ENCODE peak calls at places on chromosomes 1 and 21, in eight cellular contexts. One of them, this sample, is unnamed.
A peak's percentile ranks its signal among the peaks of the same experiment; 100 is the strongest.

GRCh38 chr1:18734001-18734400 is 103.4 kb downstream of the PAX7 start:
- DNase-seq in BE2C: no peak
- DNase-seq in lower leg skin: no peak
- DNase-seq in astrocyte: no peak
- DNase-seq in mucosa of descending colon: no peak
- DNase-seq in lower lobe of right lung: no peak
- DNase-seq in lung: no peak
- DNase-seq in astrocyte of the cerebellum: no peak
- DNase-seq in this sample: no peak

GRCh38 chr21:8990326-8991087 is 1530.9 kb upstream of the TPTE start:
- DNase-seq in BE2C: peak; percentile 55
- DNase-seq in lower leg skin: no peak
- DNase-seq in astrocyte: peak; percentile 58
- DNase-seq in mucosa of descending colon: no peak
- DNase-seq in lower lobe of right lung: no peak
- DNase-seq in lung: no peak
- DNase-seq in astrocyte of the cerebellum: no peak
- DNase-seq in this sample: no peak

GRCh38 chr1:16226495-16227179 is 10.3 kb downstream of the CPLANE2 start:
- DNase-seq in BE2C: no peak
- DNase-seq in lower leg skin: no peak
- DNase-seq in astrocyte: no peak
- DNase-seq in mucosa of descending colon: peak; percentile 66
- DNase-seq in lower lobe of right lung: peak; percentile 89
- DNase-seq in lung: peak; percentile 81
- DNase-seq in astrocyte of the cerebellum: no peak
- DNase-seq in this sample: no peak

GRCh38 chr21:34639882-34640788 is 25.2 kb upstream of the RCAN1 start:
- DNase-seq in BE2C: no peak
- DNase-seq in lower leg skin: no peak
- DNase-seq in astrocyte: no peak
- DNase-seq in mucosa of descending colon: no peak
- DNase-seq in lower lobe of right lung: no peak
- DNase-seq in lung: no peak
- DNase-seq in astrocyte of the cerebellum: no peak
- DNase-seq in this sample: no peak

GRCh38 chr1:2819429-2819828 is 17.9 kb upstream of the TTC34 start:
- DNase-seq in BE2C: no peak
- DNase-seq in lower leg skin: no peak
- DNase-seq in astrocyte: no peak
- DNase-seq in mucosa of descending colon: peak; percentile 25
- DNase-seq in lower lobe of right lung: peak; percentile 15
- DNase-seq in lung: no peak
- DNase-seq in astrocyte of the cerebellum: no peak
- DNase-seq in this sample: no peak

GRCh38 chr21:44670642-44671432 is 4.1 kb upstream of the KRTAP12-2 start:
- DNase-seq in BE2C: no peak
- DNase-seq in lower leg skin: no peak
- DNase-seq in astrocyte: no peak
- DNase-seq in mucosa of descending colon: no peak
- DNase-seq in lower lobe of right lung: no peak
- DNase-seq in lung: peak; percentile 25
- DNase-seq in astrocyte of the cerebellum: no peak
- DNase-seq in this sample: no peak

GRCh38 chr1:66532798-66533783 is 862 bp upstream of the SGIP1 start:
- DNase-seq in BE2C: peak; percentile 4
- DNase-seq in lower leg skin: no peak
- DNase-seq in astrocyte: peak; percentile 86
- DNase-seq in mucosa of descending colon: peak; percentile 37
- DNase-seq in lower lobe of right lung: peak; percentile 47
- DNase-seq in lung: no peak
- DNase-seq in astrocyte of the cerebellum: peak; percentile 44
- DNase-seq in this sample: no peak

GRCh38 chr1:214071469-214071868 is 83.7 kb downstream of the PROX1 start:
- DNase-seq in BE2C: no peak
- DNase-seq in lower leg skin: no peak
- DNase-seq in astrocyte: no peak
- DNase-seq in mucosa of descending colon: no peak
- DNase-seq in lower lobe of right lung: no peak
- DNase-seq in lung: no peak
- DNase-seq in astrocyte of the cerebellum: no peak
- DNase-seq in this sample: no peak

GRCh38 chr1:26233903-26234643 is at the start of gene CEP85:
- DNase-seq in BE2C: peak; percentile 91
- DNase-seq in lower leg skin: peak; percentile 97
- DNase-seq in astrocyte: peak; percentile 87
- DNase-seq in mucosa of descending colon: peak; percentile 98
- DNase-seq in lower lobe of right lung: peak; percentile 98
- DNase-seq in lung: peak; percentile 97
- DNase-seq in astrocyte of the cerebellum: peak; percentile 92
- DNase-seq in this sample: peak; percentile 97

GRCh38 chr1:234909307-234909706 is 219.3 kb downstream of the TOMM20 start:
- DNase-seq in BE2C: no peak
- DNase-seq in lower leg skin: no peak
- DNase-seq in astrocyte: no peak
- DNase-seq in mucosa of descending colon: no peak
- DNase-seq in lower lobe of right lung: no peak
- DNase-seq in lung: no peak
- DNase-seq in astrocyte of the cerebellum: no peak
- DNase-seq in this sample: no peak

GRCh38 chr1:202107801-202108731 is 14.7 kb upstream of the GPR37L1 start:
- DNase-seq in BE2C: peak; percentile 27
- DNase-seq in lower leg skin: no peak
- DNase-seq in astrocyte: no peak
- DNase-seq in mucosa of descending colon: peak; percentile 89
- DNase-seq in lower lobe of right lung: peak; percentile 53
- DNase-seq in lung: peak; percentile 42
- DNase-seq in astrocyte of the cerebellum: no peak
- DNase-seq in this sample: no peak

GRCh38 chr1:93143729-93144229 is 36.4 kb downstream of the TMED5 start:
- DNase-seq in BE2C: no peak
- DNase-seq in lower leg skin: no peak
- DNase-seq in astrocyte: no peak
- DNase-seq in mucosa of descending colon: no peak
- DNase-seq in lower lobe of right lung: no peak
- DNase-seq in lung: no peak
- DNase-seq in astrocyte of the cerebellum: no peak
- DNase-seq in this sample: no peak

GRCh38 chr1:214198571-214198970 is 82.4 kb upstream of the SMYD2 start:
- DNase-seq in BE2C: no peak
- DNase-seq in lower leg skin: no peak
- DNase-seq in astrocyte: no peak
- DNase-seq in mucosa of descending colon: no peak
- DNase-seq in lower lobe of right lung: no peak
- DNase-seq in lung: no peak
- DNase-seq in astrocyte of the cerebellum: no peak
- DNase-seq in this sample: no peak

GRCh38 chr1:228455715-228456114 is 31.5 kb upstream of the RNF187 start:
- DNase-seq in BE2C: no peak
- DNase-seq in lower leg skin: no peak
- DNase-seq in astrocyte: no peak
- DNase-seq in mucosa of descending colon: no peak
- DNase-seq in lower lobe of right lung: no peak
- DNase-seq in lung: no peak
- DNase-seq in astrocyte of the cerebellum: no peak
- DNase-seq in this sample: no peak
- H3K4me3 ChIP-seq in BE2C: peak overlapping the region; percentile 85
- H3K4me3 ChIP-seq in lower leg skin: no peak overlapping the region
- H3K4me3 ChIP-seq in astrocyte: no peak overlapping the region
- H3K4me3 ChIP-seq in mucosa of descending colon: no peak overlapping the region
- H3K4me3 ChIP-seq in lower lobe of right lung: no peak overlapping the region
- H3K4me3 ChIP-seq in lung: no peak overlapping the region
- H3K4me3 ChIP-seq in astrocyte of the cerebellum: no peak overlapping the region
- H3K4me3 ChIP-seq in this sample: no peak overlapping the region

GRCh38 chr1:7827134-7827955 is 25.5 kb downstream of the UTS2 start:
- DNase-seq in BE2C: no peak
- DNase-seq in lower leg skin: no peak
- DNase-seq in astrocyte: no peak
- DNase-seq in mucosa of descending colon: no peak
- DNase-seq in lower lobe of right lung: no peak
- DNase-seq in lung: no peak
- DNase-seq in astrocyte of the cerebellum: no peak
- DNase-seq in this sample: no peak
- H3K4me3 ChIP-seq in BE2C: no peak overlapping the region
- H3K4me3 ChIP-seq in lower leg skin: no peak overlapping the region
- H3K4me3 ChIP-seq in astrocyte: no peak overlapping the region
- H3K4me3 ChIP-seq in mucosa of descending colon: no peak overlapping the region
- H3K4me3 ChIP-seq in lower lobe of right lung: peak overlapping the region; percentile 29
- H3K4me3 ChIP-seq in lung: no peak overlapping the region
- H3K4me3 ChIP-seq in astrocyte of the cerebellum: peak overlapping the region; percentile 28
- H3K4me3 ChIP-seq in this sample: no peak overlapping the region

GRCh38 chr1:156828414-156829085 is 11.9 kb upstream of the SH2D2A start:
- DNase-seq in BE2C: no peak
- DNase-seq in lower leg skin: no peak
- DNase-seq in astrocyte: no peak
- DNase-seq in mucosa of descending colon: no peak
- DNase-seq in lower lobe of right lung: no peak
- DNase-seq in lung: no peak
- DNase-seq in astrocyte of the cerebellum: no peak
- DNase-seq in this sample: no peak
- H3K4me3 ChIP-seq in BE2C: no peak overlapping the region
- H3K4me3 ChIP-seq in lower leg skin: no peak overlapping the region
- H3K4me3 ChIP-seq in astrocyte: no peak overlapping the region
- H3K4me3 ChIP-seq in mucosa of descending colon: no peak overlapping the region
- H3K4me3 ChIP-seq in lower lobe of right lung: no peak overlapping the region
- H3K4me3 ChIP-seq in lung: no peak overlapping the region
- H3K4me3 ChIP-seq in astrocyte of the cerebellum: no peak overlapping the region
- H3K4me3 ChIP-seq in this sample: no peak overlapping the region

GRCh38 chr1:13805431-13805830 is 105.4 kb downstream of the PRDM2 start:
- DNase-seq in BE2C: no peak
- DNase-seq in lower leg skin: no peak
- DNase-seq in astrocyte: no peak
- DNase-seq in mucosa of descending colon: no peak
- DNase-seq in lower lobe of right lung: no peak
- DNase-seq in lung: no peak
- DNase-seq in astrocyte of the cerebellum: no peak
- DNase-seq in this sample: no peak

GRCh38 chr1:13809461-13810159 is 109.6 kb downstream of the PRDM2 start:
- DNase-seq in BE2C: no peak
- DNase-seq in lower leg skin: no peak
- DNase-seq in astrocyte: peak; percentile 6
- DNase-seq in mucosa of descending colon: no peak
- DNase-seq in lower lobe of right lung: no peak
- DNase-seq in lung: no peak
- DNase-seq in astrocyte of the cerebellum: no peak
- DNase-seq in this sample: no peak

GRCh38 chr1:13806108-13806507 is 106.1 kb downstream of the PRDM2 start:
- DNase-seq in BE2C: no peak
- DNase-seq in lower leg skin: no peak
- DNase-seq in astrocyte: no peak
- DNase-seq in mucosa of descending colon: no peak
- DNase-seq in lower lobe of right lung: no peak
- DNase-seq in lung: no peak
- DNase-seq in astrocyte of the cerebellum: no peak
- DNase-seq in this sample: no peak

GRCh38 chr1:13807213-13807612 is 107.2 kb downstream of the PRDM2 start:
- DNase-seq in BE2C: peak; percentile 26
- DNase-seq in lower leg skin: no peak
- DNase-seq in astrocyte: no peak
- DNase-seq in mucosa of descending colon: no peak
- DNase-seq in lower lobe of right lung: no peak
- DNase-seq in lung: no peak
- DNase-seq in astrocyte of the cerebellum: no peak
- DNase-seq in this sample: peak; percentile 32

GRCh38 chr1:13808729-13809131 is 108.7 kb downstream of the PRDM2 start:
- DNase-seq in BE2C: peak; percentile 21
- DNase-seq in lower leg skin: no peak
- DNase-seq in astrocyte: no peak
- DNase-seq in mucosa of descending colon: no peak
- DNase-seq in lower lobe of right lung: no peak
- DNase-seq in lung: no peak
- DNase-seq in astrocyte of the cerebellum: no peak
- DNase-seq in this sample: no peak
- H3K4me3 ChIP-seq in BE2C: no peak overlapping the region
- H3K4me3 ChIP-seq in lower leg skin: no peak overlapping the region
- H3K4me3 ChIP-seq in astrocyte: no peak overlapping the region
- H3K4me3 ChIP-seq in mucosa of descending colon: no peak overlapping the region
- H3K4me3 ChIP-seq in lower lobe of right lung: no peak overlapping the region
- H3K4me3 ChIP-seq in lung: no peak overlapping the region
- H3K4me3 ChIP-seq in astrocyte of the cerebellum: no peak overlapping the region
- H3K4me3 ChIP-seq in this sample: no peak overlapping the region

GRCh38 chr21:17765207-17765606 is 53.9 kb downstream of the C21orf91 start:
- DNase-seq in BE2C: no peak
- DNase-seq in lower leg skin: no peak
- DNase-seq in astrocyte: no peak
- DNase-seq in mucosa of descending colon: no peak
- DNase-seq in lower lobe of right lung: no peak
- DNase-seq in lung: no peak
- DNase-seq in astrocyte of the cerebellum: no peak
- DNase-seq in this sample: no peak

GRCh38 chr21:17759546-17760178 is 59.5 kb downstream of the C21orf91 start:
- DNase-seq in BE2C: no peak
- DNase-seq in lower leg skin: no peak
- DNase-seq in astrocyte: no peak
- DNase-seq in mucosa of descending colon: no peak
- DNase-seq in lower lobe of right lung: no peak
- DNase-seq in lung: no peak
- DNase-seq in astrocyte of the cerebellum: no peak
- DNase-seq in this sample: no peak

GRCh38 chr21:17758703-17759102 is 60.5 kb downstream of the C21orf91 start:
- DNase-seq in BE2C: no peak
- DNase-seq in lower leg skin: no peak
- DNase-seq in astrocyte: no peak
- DNase-seq in mucosa of descending colon: no peak
- DNase-seq in lower lobe of right lung: no peak
- DNase-seq in lung: no peak
- DNase-seq in astrocyte of the cerebellum: no peak
- DNase-seq in this sample: no peak

GRCh38 chr21:17769049-17769845 is 49.9 kb downstream of the C21orf91 start:
- DNase-seq in BE2C: no peak
- DNase-seq in lower leg skin: no peak
- DNase-seq in astrocyte: no peak
- DNase-seq in mucosa of descending colon: no peak
- DNase-seq in lower lobe of right lung: no peak
- DNase-seq in lung: no peak
- DNase-seq in astrocyte of the cerebellum: no peak
- DNase-seq in this sample: no peak

GRCh38 chr21:17763286-17764037 is 55.7 kb downstream of the C21orf91 start:
- DNase-seq in BE2C: peak; percentile 46
- DNase-seq in lower leg skin: peak; percentile 75
- DNase-seq in astrocyte: no peak
- DNase-seq in mucosa of descending colon: no peak
- DNase-seq in lower lobe of right lung: no peak
- DNase-seq in lung: no peak
- DNase-seq in astrocyte of the cerebellum: no peak
- DNase-seq in this sample: no peak
- H3K4me3 ChIP-seq in BE2C: no peak overlapping the region
- H3K4me3 ChIP-seq in lower leg skin: no peak overlapping the region
- H3K4me3 ChIP-seq in astrocyte: no peak overlapping the region
- H3K4me3 ChIP-seq in mucosa of descending colon: no peak overlapping the region
- H3K4me3 ChIP-seq in lower lobe of right lung: no peak overlapping the region
- H3K4me3 ChIP-seq in lung: no peak overlapping the region
- H3K4me3 ChIP-seq in astrocyte of the cerebellum: no peak overlapping the region
- H3K4me3 ChIP-seq in this sample: no peak overlapping the region

This sample was measured in Jurkat, Clone E6-1.